ENCODE peak calls at places on chromosomes 5 and 9, in seven cellular contexts. B, M, X, Z, D, K and R are unnamed samples.

GRCh38 chr9:35856882-35857281 is 13.3 kb downstream of the OR13J1 start:
- DNase-seq in Z (no peak), D (no peak), B (no peak), K (no peak), X (no peak), M (no peak), R (no peak)

GRCh38 chr5:172127581-172127980 is 60.4 kb downstream of the STK10 start:
- DNase-seq in Z (no peak), K (no peak), D (no peak), X (no peak), M (peak), B (no peak), R (no peak)

GRCh38 chr5:95631991-95632675 is 12.2 kb downstream of the GPR150 start:
- DNase-seq in Z (no peak), M (no peak), B (no peak), D (no peak), X (no peak), K (no peak), R (peak)

GRCh38 chr5:132202711-132203463 is 24.8 kb downstream of the P4HA2 start:
- DNase-seq in B (no peak), M (no peak), Z (no peak), K (no peak), X (no peak), D (no peak), R (no peak)

GRCh38 chr9:13898957-13899356 is 415.0 kb downstream of the NFIB start:
- DNase-seq in M (no peak), Z (no peak), K (no peak), X (peak), B (no peak), D (no peak), R (no peak)

GRCh38 chr5:142869883-142870282 is 99.7 kb downstream of the ARHGAP26 start:
- DNase-seq in Z (no peak), D (no peak), M (no peak), K (no peak), X (no peak), B (no peak), R (peak)

GRCh38 chr9:28234133-28234898 is 661.0 kb upstream of the C9orf72 start:
- DNase-seq in M (no peak), B (no peak), X (no peak), Z (no peak), K (no peak), D (no peak), R (no peak)

GRCh38 chr9:76691761-76692313 is 72.4 kb upstream of the PCA3 start:
- DNase-seq in M (no peak), X (no peak), K (peak), Z (no peak), B (no peak), D (no peak), R (no peak)

GRCh38 chr9:106970976-106971457 is 108.1 kb downstream of the ZNF462 start:
- DNase-seq in M (no peak), D (no peak), X (no peak), K (no peak), B (no peak), Z (no peak), R (no peak)

GRCh38 chr5:54195701-54196100 is 114.7 kb downstream of the ARL15 start:
- DNase-seq in B (no peak), K (no peak), X (no peak), M (no peak), Z (no peak), D (no peak), R (no peak)

GRCh38 chr5:135880278-135880677 is 15.4 kb downstream of the IL9 start:
- DNase-seq in Z (no peak), M (no peak), D (no peak), X (no peak), K (peak), B (peak), R (no peak)

GRCh38 chr9:80957806-80958205 is 731.5 kb downstream of the TLE1 start:
- DNase-seq in Z (no peak), B (no peak), K (no peak), D (no peak), X (no peak), M (no peak), R (no peak)

GRCh38 chr9:21817176-21817575 is 14.7 kb downstream of the MTAP start:
- DNase-seq in Z (no peak), X (no peak), D (no peak), B (no peak), K (no peak), M (no peak), R (peak)

GRCh38 chr9:33923079-33923478 is 106.1 kb downstream of the UBE2R2 start:
- DNase-seq in K (no peak), D (no peak), B (no peak), Z (no peak), X (no peak), M (no peak), R (no peak)

GRCh38 chr5:172731286-172732073 is 39.5 kb downstream of the DUSP1 start:
- DNase-seq in Z (peak), X (no peak), M (peak), K (no peak), D (no peak), B (peak), R (peak)

GRCh38 chr5:3601929-3602712 is 6.5 kb downstream of the IRX1 start:
- DNase-seq in Z (no peak), K (peak), D (no peak), B (no peak), M (no peak), X (no peak), R (peak)

GRCh38 chr5:53481887-53482716 is 1.7 kb downstream of the FST start:
- DNase-seq in M (peak), K (peak), D (no peak), B (peak), Z (peak), X (peak), R (peak)

GRCh38 chr5:177327539-177328522 is 16.1 kb upstream of the MXD3 start:
- DNase-seq in M (no peak), K (no peak), D (no peak), B (no peak), Z (no peak), X (no peak), R (no peak)

GRCh38 chr9:89542461-89543021 is 44.6 kb upstream of the SEMA4D start:
- DNase-seq in M (no peak), B (no peak), X (no peak), Z (no peak), K (no peak), D (no peak), R (no peak)

GRCh38 chr5:57621624-57622023 is 139.0 kb upstream of the ACTBL2 start:
- DNase-seq in X (no peak), K (no peak), B (no peak), D (no peak), M (no peak), Z (no peak), R (no peak)

GRCh38 chr9:121944741-121945191 is 148.3 kb downstream of the TTLL11 start:
- DNase-seq in K (no peak), B (no peak), D (peak), X (no peak), M (no peak), Z (no peak), R (peak)

GRCh38 chr5:68268363-68269130 is 53.0 kb downstream of the PIK3R1 start:
- DNase-seq in D (no peak), M (no peak), X (no peak), K (no peak), B (no peak), Z (no peak), R (no peak)

GRCh38 chr9:92146610-92147009 is 31.4 kb upstream of the SPTLC1 start:
- DNase-seq in D (no peak), X (no peak), M (no peak), K (no peak), B (no peak), Z (no peak), R (peak)

GRCh38 chr5:126865299-126865698 is 88.4 kb downstream of the LMNB1 start:
- DNase-seq in K (no peak), X (no peak), Z (no peak), B (no peak), D (peak), M (no peak), R (peak)

GRCh38 chr5:126863402-126863801 is 86.5 kb downstream of the LMNB1 start:
- DNase-seq in K (no peak), X (no peak), M (no peak), Z (no peak), D (no peak), B (no peak), R (no peak)

GRCh38 chr5:126866837-126867236 is 89.9 kb downstream of the LMNB1 start:
- DNase-seq in D (no peak), X (no peak), K (no peak), Z (no peak), B (no peak), M (no peak), R (no peak)

GRCh38 chr5:126867237-126867636 is 90.3 kb downstream of the LMNB1 start:
- DNase-seq in X (no peak), Z (no peak), B (no peak), D (no peak), K (no peak), M (no peak), R (no peak)

DNA sequence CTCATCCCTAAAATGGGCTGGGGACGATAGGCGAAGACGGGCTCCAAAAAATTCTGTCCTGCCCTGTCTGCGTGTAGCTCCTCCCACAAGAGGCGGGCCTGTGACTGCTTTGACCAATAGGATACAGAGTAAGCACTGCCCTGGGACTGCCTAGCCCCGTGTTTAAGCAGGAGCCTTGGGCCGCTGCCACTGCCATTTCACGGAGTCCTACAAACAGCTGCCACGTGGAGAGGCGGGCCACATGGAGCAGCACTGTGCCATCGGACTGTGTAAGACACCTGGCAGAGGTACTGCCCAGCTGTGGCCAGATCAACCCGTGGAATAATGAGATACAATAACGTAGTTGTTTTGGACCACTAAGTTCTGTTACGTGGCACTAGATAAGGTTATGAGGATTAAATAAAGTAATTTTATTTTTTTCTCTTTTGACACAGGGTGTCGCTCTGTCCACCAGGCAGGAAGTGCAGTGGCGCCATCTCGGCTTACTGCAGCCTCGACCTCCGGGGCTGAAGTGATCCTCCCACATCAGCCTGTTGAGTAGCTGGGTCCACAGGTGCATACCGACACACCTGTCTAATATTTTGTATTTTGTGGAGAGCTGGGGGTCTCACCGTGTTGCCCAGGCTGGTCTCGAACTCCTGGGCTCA is 87.2 kb downstream of the LMNB1 start:
- DNase-seq in K (no peak), D (no peak), B (no peak), X (no peak), Z (no peak), M (no peak), R (no peak)
- TF ChIP-seq CTCF in K (no peak), D (no peak), B (no peak), X (no peak), Z (no peak), M (no peak), R (no peak)

GRCh38 chr9:132673355-132673754 is 3.1 kb downstream of the GTF3C4 start:
- DNase-seq in Z (no peak), D (no peak), X (no peak), M (no peak), B (peak), K (no peak), R (peak)
- TF ChIP-seq CTCF in Z (no peak), D (peak), X (peak), M (no peak), B (peak), K (no peak), R (peak)

GRCh38 chr5:39201795-39202593 is 17.4 kb downstream of the FYB1 start:
- DNase-seq in Z (no peak), B (no peak), K (no peak), D (no peak), X (no peak), M (no peak), R (no peak)

GRCh38 chr5:39199335-39199734 is 20.0 kb downstream of the FYB1 start:
- DNase-seq in K (no peak), D (no peak), X (no peak), Z (no peak), B (no peak), M (no peak), R (peak)

GRCh38 chr5:39198080-39198479 is 21.3 kb downstream of the FYB1 start:
- DNase-seq in D (no peak), K (no peak), B (peak), M (no peak), Z (no peak), X (no peak), R (no peak)

GRCh38 chr5:39201160-39201794 is 18.1 kb downstream of the FYB1 start:
- DNase-seq in M (no peak), Z (no peak), X (no peak), B (no peak), K (no peak), D (no peak), R (no peak)

GRCh38 chr5:39200081-39200480 is 19.3 kb downstream of the FYB1 start:
- DNase-seq in X (no peak), D (no peak), K (no peak), B (no peak), M (no peak), Z (no peak), R (no peak)
- TF ChIP-seq CTCF in X (no peak), D (no peak), K (no peak), B (no peak), M (no peak), Z (no peak), R (no peak)

DNA sequence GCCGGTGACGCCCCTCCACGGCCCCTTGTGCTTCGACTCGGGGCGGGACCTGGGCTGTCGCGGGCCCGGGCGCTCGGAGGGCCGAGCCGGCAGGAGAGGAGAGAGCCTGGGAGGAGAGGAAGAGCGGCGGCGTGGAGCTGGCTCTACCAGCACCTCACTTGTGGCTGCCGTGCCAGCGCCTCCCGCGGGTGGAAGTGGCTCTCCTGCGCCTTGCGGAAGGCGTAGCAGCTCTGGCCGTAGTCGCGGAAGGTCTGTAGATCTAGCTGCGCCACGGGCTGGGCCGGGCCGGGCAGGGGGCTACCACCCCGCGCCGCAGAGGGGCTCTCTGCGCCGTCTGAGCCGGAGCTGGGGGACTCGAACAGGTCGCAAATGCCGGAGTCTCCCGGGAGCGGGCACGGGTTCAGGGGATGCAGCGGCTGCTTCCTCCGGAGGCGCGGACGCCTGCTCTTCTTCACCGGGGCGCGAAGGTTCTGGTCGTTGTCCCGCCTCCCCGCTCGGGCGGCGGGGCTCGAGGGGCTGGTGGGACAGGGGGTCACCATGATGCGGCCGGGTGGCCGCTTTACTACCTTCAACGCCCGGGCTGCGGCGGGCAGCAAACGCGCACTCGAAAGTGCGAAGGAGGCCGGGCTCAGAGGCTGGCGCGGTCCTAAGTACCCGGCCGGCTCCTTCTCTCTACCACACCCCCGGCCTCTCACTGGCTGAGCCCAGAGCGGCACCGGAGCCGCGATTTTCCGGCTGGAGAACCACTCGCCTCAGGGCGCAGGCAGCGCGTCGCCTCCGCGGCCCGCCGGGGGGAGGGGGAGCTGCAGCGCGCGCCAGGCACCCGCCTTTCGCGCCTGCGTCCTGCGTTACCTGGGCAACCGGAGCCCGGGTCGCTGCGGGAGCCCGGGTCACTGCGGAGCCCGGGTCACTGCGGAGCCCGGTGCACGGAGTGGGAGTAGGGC is at the start of gene CCNO:
- DNase-seq in D (no peak), X (peak), B (peak), K (peak), Z (peak), M (peak), R (peak)
- TF ChIP-seq CTCF in D (peak), X (no peak), B (no peak), K (no peak), Z (no peak), M (no peak), R (no peak)